ENCODE peak calls at places on chromosomes 6 and 20, in four cellular contexts. J is mammary epithelial cell; E is effector memory CD8-positive, alpha-beta T cell; D is NCI-H69. U is an unnamed sample.

GRCh38 chr6:63805808-63806572 is 170.4 kb downstream of the PHF3 start:
- DNase-seq in J (peak), D (peak), E (no peak), U (peak)

GRCh38 chr6:108895591-108895990 is 47.4 kb downstream of the ARMC2 start:
- DNase-seq in E (no peak), J (no peak), D (peak), U (no peak)

GRCh38 chr6:43246301-43247114 is 3.2 kb downstream of the TTBK1 start:
- DNase-seq in E (no peak), D (peak), J (no peak), U (peak)

GRCh38 chr6:24910850-24911712 is 24.7 kb downstream of the RIPOR2 start:
- DNase-seq in J (peak), E (peak), D (peak), U (peak)

GRCh38 chr6:107894821-107895396 is 63.1 kb downstream of the SEC63 start:
- DNase-seq in D (no peak), J (peak), E (no peak), U (no peak)

GRCh38 chr20:60485012-60485760 is 527.0 kb downstream of the CDH26 start:
- DNase-seq in J (no peak), D (no peak), E (no peak), U (no peak)

GRCh38 chr6:146913842-146914562 is 290.2 kb upstream of the STXBP5 start:
- DNase-seq in E (no peak), D (no peak), J (peak), U (no peak)

GRCh38 chr20:32438331-32438858 is 80.3 kb downstream of the ASXL1 start:
- DNase-seq in E (no peak), D (no peak), J (no peak), U (no peak)

GRCh38 chr6:18053555-18054445 is 66.4 kb upstream of the KIF13A start:
- DNase-seq in J (peak), D (no peak), E (no peak), U (no peak)

GRCh38 chr6:158064725-158065251 is 83.1 kb downstream of the SYNJ2 start:
- DNase-seq in E (no peak), J (no peak), D (no peak), U (no peak)

GRCh38 chr20:32507998-32508774 is 76.9 kb downstream of the NOL4L start:
- DNase-seq in J (no peak), D (no peak), E (no peak), U (no peak)

GRCh38 chr6:40477246-40478126 is 109.7 kb downstream of the LRFN2 start:
- DNase-seq in J (no peak), E (peak), D (peak), U (peak)

GRCh38 chr6:106766201-106766600 is 136.8 kb downstream of the QRSL1 start:
- DNase-seq in J (no peak), D (no peak), E (no peak), U (no peak)

GRCh38 chr20:43726811-43727338 is at the start of gene GTSF1L:
- DNase-seq in E (no peak), J (no peak), D (no peak), U (no peak)

GRCh38 chr6:7832904-7833752 is 77.5 kb downstream of the TXNDC5 start:
- DNase-seq in D (no peak), E (no peak), J (no peak), U (no peak)

GRCh38 chr20:9928281-9928737 is 89.4 kb upstream of the PAK5 start:
- DNase-seq in D (no peak), E (no peak), J (no peak), U (no peak)

GRCh38 chr20:61450549-61450948 is 198.5 kb downstream of the CDH4 start:
- DNase-seq in D (no peak), J (no peak), E (no peak), U (no peak)

GRCh38 chr6:66396145-66396544 is 689.1 kb upstream of the EYS start:
- DNase-seq in E (no peak), J (no peak), D (no peak), U (no peak)

GRCh38 chr6:157867981-157868380 is 44.9 kb downstream of the SNX9 start:
- DNase-seq in D (peak), E (no peak), J (no peak), U (peak)

GRCh38 chr20:2762578-2763131 is 37.8 kb downstream of the CPXM1 start:
- DNase-seq in E (no peak), D (peak), J (no peak), U (no peak)

GRCh38 chr20:15862178-15862577 is 711.1 kb downstream of the KIF16B start:
- DNase-seq in E (no peak), J (no peak), D (peak), U (no peak)

GRCh38 chr6:136593748-136594490 is 43.7 kb upstream of the MAP7 start:
- DNase-seq in J (peak), E (peak), D (peak), U (no peak)

GRCh38 chr6:112480551-112480950 is 133.4 kb downstream of the RFPL4B start:
- DNase-seq in J (peak), D (no peak), E (no peak), U (no peak)

GRCh38 chr6:9155836-9156235 is 720.5 kb upstream of the SLC35B3 start:
- DNase-seq in J (no peak), D (no peak), E (no peak), U (no peak)

GRCh38 chr20:31974975-31975481 is 7.1 kb downstream of the XKR7 start:
- DNase-seq in J (no peak), E (no peak), D (peak), U (peak)